ENCODE peak calls at places on chromosome 3, in eight cellular contexts. W is H9, U is cardiac fibroblast, A is type B pancreatic cell, I is sigmoid colon, X is GM12864, S is retinal pigment epithelial cell, Y is psoas muscle. K is an unnamed sample.

GRCh38 chr3:31976302-31976701 is 4.8 kb downstream of the OSBPL10 start:
- DNase-seq in W (no peak), X (no peak), U (no peak), A (no peak), Y (no peak), S (no peak), I (no peak), K (no peak)

GRCh38 chr3:23129062-23129461 is 74.1 kb upstream of the UBE2E2 start:
- DNase-seq in I (no peak), Y (no peak), X (no peak), S (no peak), A (no peak), U (no peak), W (no peak), K (no peak)

GRCh38 chr3:48470286-48470685 is 23.7 kb downstream of the ATRIP start:
- DNase-seq in W (no peak), S (no peak), U (no peak), X (no peak), Y (no peak), A (no peak), I (no peak), K (no peak)

GRCh38 chr3:57923101-57923500 is 85.1 kb upstream of the FLNB start:
- DNase-seq in I (no peak), A (no peak), W (no peak), U (no peak), X (no peak), Y (no peak), S (no peak), K (no peak)

GRCh38 chr3:122560680-122561079 is 3.4 kb downstream of the PARP9 start:
- DNase-seq in X (peak; percentile 55), U (peak; percentile 81), S (no peak), Y (no peak), A (no peak), W (no peak), I (no peak), K (peak; percentile 79)

GRCh38 chr3:177443469-177443868 is 246.2 kb upstream of the TBL1XR1 start:
- DNase-seq in S (no peak), U (peak; percentile 49), Y (no peak), W (no peak), A (no peak), I (no peak), X (no peak), K (no peak)

GRCh38 chr3:13042127-13042931 is 30.9 kb downstream of the IQSEC1 start:
- DNase-seq in I (no peak), W (no peak), A (no peak), X (no peak), S (no peak), Y (no peak), U (no peak), K (no peak)

GRCh38 chr3:32778389-32778788 is 39.4 kb upstream of the TRIM71 start:
- DNase-seq in A (no peak), Y (no peak), X (no peak), S (no peak), I (peak; percentile 26), W (no peak), U (no peak), K (no peak)

GRCh38 chr3:74268753-74269152 is 345.7 kb downstream of the CNTN3 start:
- DNase-seq in U (peak; percentile 56), I (no peak), Y (no peak), S (no peak), X (no peak), A (no peak), W (no peak), K (no peak)

GRCh38 chr3:62493116-62493801 is 119.9 kb upstream of the FEZF2 start:
- DNase-seq in U (peak; percentile 3), X (no peak), W (no peak), I (no peak), Y (no peak), S (no peak), A (no peak), K (no peak)

GRCh38 chr3:157026091-157026490 is 133.9 kb downstream of the CCNL1 start:
- DNase-seq in X (no peak), I (no peak), W (no peak), A (no peak), Y (no peak), U (no peak), S (no peak), K (no peak)

GRCh38 chr3:184651945-184652344 is 59.9 kb downstream of the MAGEF1 start:
- DNase-seq in W (no peak), U (no peak), Y (no peak), S (no peak), A (no peak), I (no peak), X (no peak), K (no peak)

GRCh38 chr3:116444099-116444700 is 1.1 kb downstream of the LSAMP start:
- DNase-seq in Y (no peak), X (no peak), W (no peak), S (no peak), A (no peak), U (no peak), I (no peak), K (no peak)

GRCh38 chr3:133410191-133410892 is 10.5 kb downstream of the BFSP2 start:
- DNase-seq in X (no peak), W (no peak), U (no peak), I (no peak), A (no peak), S (no peak), Y (no peak), K (no peak)

GRCh38 chr3:5302661-5303060 is 115.2 kb downstream of the EDEM1 start:
- DNase-seq in A (no peak), X (no peak), S (no peak), U (no peak), W (no peak), I (no peak), Y (no peak), K (no peak)

GRCh38 chr3:48564022-48564421 is 441 bp upstream of the UCN2 start:
- DNase-seq in S (no peak), U (peak; percentile 80), W (no peak), X (no peak), I (peak; percentile 76), Y (peak; percentile 50), A (no peak), K (no peak)

GRCh38 chr3:35295875-35296274 is 343.4 kb upstream of the ARPP21 start:
- DNase-seq in I (no peak), W (no peak), S (no peak), A (no peak), Y (no peak), U (no peak), X (no peak), K (no peak)

GRCh38 chr3:35296533-35296932 is 342.8 kb upstream of the ARPP21 start:
- DNase-seq in Y (no peak), W (no peak), S (no peak), I (no peak), U (no peak), X (no peak), A (no peak), K (no peak)

GRCh38 chr3:35291837-35292236 is 347.5 kb upstream of the ARPP21 start:
- DNase-seq in A (no peak), U (no peak), W (no peak), X (no peak), S (no peak), Y (no peak), I (no peak), K (no peak)
- TF ChIP-seq CTCF in A (no peak), U (no peak), W (peak; percentile 31), X (no peak), S (no peak), Y (no peak), I (no peak), K (no peak)

GRCh38 chr3:115018694-115019093 is 128.4 kb downstream of the ZBTB20 start:
- DNase-seq in Y (no peak), I (no peak), W (no peak), X (no peak), S (no peak), A (no peak), U (no peak), K (no peak)
- TF ChIP-seq CTCF in Y (no peak), I (no peak), W (no peak), X (no peak), S (no peak), A (no peak), U (no peak), K (no peak)

GRCh38 chr3:10715886-10716285 is 100.1 kb upstream of the SLC6A11 start:
- DNase-seq in Y (no peak), A (no peak), U (no peak), I (peak; percentile 14), W (no peak), S (no peak), X (no peak), K (no peak)
- TF ChIP-seq CTCF in Y (no peak), A (no peak), U (no peak), I (no peak), W (no peak), S (no peak), X (no peak), K (no peak)

DNA sequence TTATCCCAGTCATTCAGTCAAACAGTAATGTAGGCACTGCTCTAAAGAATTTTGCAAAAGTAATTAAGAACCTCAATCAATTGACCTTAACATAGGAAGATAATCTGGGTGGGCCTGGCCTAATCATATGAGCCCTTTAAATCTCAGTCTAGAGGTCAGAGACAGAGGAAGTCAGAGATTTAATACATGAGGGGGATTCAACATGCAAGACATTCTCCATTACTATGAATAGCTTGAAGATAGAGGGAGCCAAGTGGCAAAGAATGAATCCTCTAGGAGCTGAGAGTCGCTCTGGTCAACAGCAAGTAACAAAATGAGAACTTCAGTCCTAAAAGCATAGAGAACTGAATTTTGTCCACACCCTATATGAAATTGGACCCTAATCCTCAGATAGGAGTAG is 39.0 kb upstream of the MBNL1 start:
- DNase-seq in S (no peak), Y (no peak), U (no peak), I (no peak), W (no peak), A (no peak), X (no peak), K (no peak)
- TF ChIP-seq CTCF in S (no peak), Y (peak; percentile 30), U (no peak), I (no peak), W (no peak), A (no peak), X (no peak), K (no peak)

DNA sequence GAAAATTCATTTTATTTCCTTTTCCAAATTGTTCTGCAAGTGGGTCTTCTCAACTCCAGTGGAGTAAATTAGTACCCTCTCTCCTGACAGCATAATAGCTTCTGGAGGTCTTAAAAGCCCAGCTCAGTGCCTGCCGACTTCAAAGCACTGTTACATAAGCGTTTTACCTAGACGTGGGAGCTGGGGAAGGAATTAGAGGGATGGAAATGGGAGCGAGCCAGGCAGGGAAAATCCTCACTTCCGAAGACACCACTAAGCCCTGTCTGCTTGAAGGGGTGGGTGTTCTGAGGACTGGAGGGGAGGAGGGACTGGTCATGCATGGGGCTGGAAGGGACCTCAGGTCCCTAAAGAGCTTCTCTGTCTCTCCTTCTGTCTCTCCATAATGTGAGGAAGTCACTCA is 77.2 kb upstream of the SLC6A1 start:
- DNase-seq in S (no peak), W (no peak), Y (no peak), U (no peak), A (no peak), I (no peak), X (no peak), K (no peak)
- TF ChIP-seq CTCF in S (no peak), W (no peak), Y (no peak), U (no peak), A (no peak), I (no peak), X (no peak), K (no peak)

GRCh38 chr3:98824256-98824655 is 61.1 kb downstream of the ST3GAL6 start:
- DNase-seq in Y (no peak), A (no peak), U (no peak), X (no peak), W (no peak), S (no peak), I (no peak), K (no peak)
- TF ChIP-seq CTCF in Y (no peak), A (no peak), U (no peak), X (peak; percentile 34), W (no peak), S (peak; percentile 24), I (no peak), K (no peak)

GRCh38 chr3:109131276-109131675 is 5.2 kb upstream of the C3orf85 start:
- DNase-seq in U (no peak), X (no peak), Y (no peak), W (no peak), S (no peak), A (no peak), I (no peak), K (no peak)
- TF ChIP-seq CTCF in U (no peak), X (no peak), Y (no peak), W (no peak), S (no peak), A (no peak), I (no peak), K (no peak)